ENCODE peak calls at places on chromosomes 3 and 15, in nine cellular contexts. One of them, this sample, is unnamed.

GRCh38 chr3:156171517-156172267 is 51.3 kb downstream of the KCNAB1 start:
- DNase-seq in hypothalamus: no peak
- DNase-seq in effector CD4-positive, alpha-beta T cell: no peak
- DNase-seq in NCI-H1436 treated with DMSO at 0.1 percent for 48 hours: no peak
- DNase-seq in H9: no peak
- DNase-seq in right cardiac atrium: no peak
- DNase-seq in heart right ventricle: no peak
- DNase-seq in BE2C: no peak
- DNase-seq in GM19239: no peak
- DNase-seq in this sample: no peak

GRCh38 chr3:197076446-197076845 is 46.8 kb upstream of the MELTF start:
- DNase-seq in hypothalamus: no peak
- DNase-seq in effector CD4-positive, alpha-beta T cell: no peak
- DNase-seq in NCI-H1436 treated with DMSO at 0.1 percent for 48 hours: no peak
- DNase-seq in H9: no peak
- DNase-seq in right cardiac atrium: no peak
- DNase-seq in heart right ventricle: no peak
- DNase-seq in BE2C: no peak
- DNase-seq in GM19239: no peak
- DNase-seq in this sample: no peak

GRCh38 chr15:50003786-50004334 is 115.2 kb downstream of the ATP8B4 start:
- DNase-seq in hypothalamus: peak
- DNase-seq in effector CD4-positive, alpha-beta T cell: peak
- DNase-seq in NCI-H1436 treated with DMSO at 0.1 percent for 48 hours: peak
- DNase-seq in H9: peak
- DNase-seq in right cardiac atrium: peak
- DNase-seq in heart right ventricle: peak
- DNase-seq in BE2C: peak
- DNase-seq in GM19239: peak
- DNase-seq in this sample: peak

GRCh38 chr3:62587579-62588031 is 214.3 kb upstream of the FEZF2 start:
- DNase-seq in hypothalamus: no peak
- DNase-seq in effector CD4-positive, alpha-beta T cell: no peak
- DNase-seq in NCI-H1436 treated with DMSO at 0.1 percent for 48 hours: no peak
- DNase-seq in H9: no peak
- DNase-seq in right cardiac atrium: no peak
- DNase-seq in heart right ventricle: no peak
- DNase-seq in BE2C: peak
- DNase-seq in GM19239: no peak
- DNase-seq in this sample: no peak

GRCh38 chr3:28039829-28040228 is 201.6 kb upstream of the CMC1 start:
- DNase-seq in hypothalamus: no peak
- DNase-seq in effector CD4-positive, alpha-beta T cell: no peak
- DNase-seq in NCI-H1436 treated with DMSO at 0.1 percent for 48 hours: no peak
- DNase-seq in H9: no peak
- DNase-seq in right cardiac atrium: no peak
- DNase-seq in heart right ventricle: no peak
- DNase-seq in BE2C: no peak
- DNase-seq in GM19239: no peak
- DNase-seq in this sample: no peak

GRCh38 chr15:71496336-71496955 is 313.9 kb upstream of the NR2E3 start:
- DNase-seq in hypothalamus: no peak
- DNase-seq in effector CD4-positive, alpha-beta T cell: no peak
- DNase-seq in NCI-H1436 treated with DMSO at 0.1 percent for 48 hours: no peak
- DNase-seq in H9: no peak
- DNase-seq in right cardiac atrium: no peak
- DNase-seq in heart right ventricle: no peak
- DNase-seq in BE2C: no peak
- DNase-seq in GM19239: no peak
- DNase-seq in this sample: no peak

GRCh38 chr3:164897335-164897734 is 181.0 kb downstream of the SI start:
- DNase-seq in hypothalamus: no peak
- DNase-seq in effector CD4-positive, alpha-beta T cell: no peak
- DNase-seq in NCI-H1436 treated with DMSO at 0.1 percent for 48 hours: no peak
- DNase-seq in H9: no peak
- DNase-seq in right cardiac atrium: no peak
- DNase-seq in heart right ventricle: no peak
- DNase-seq in BE2C: no peak
- DNase-seq in GM19239: no peak
- DNase-seq in this sample: no peak

GRCh38 chr15:55164284-55164683 is 32.5 kb downstream of the RSL24D1 start:
- DNase-seq in hypothalamus: no peak
- DNase-seq in effector CD4-positive, alpha-beta T cell: no peak
- DNase-seq in NCI-H1436 treated with DMSO at 0.1 percent for 48 hours: no peak
- DNase-seq in H9: no peak
- DNase-seq in right cardiac atrium: peak
- DNase-seq in heart right ventricle: no peak
- DNase-seq in BE2C: no peak
- DNase-seq in GM19239: no peak
- DNase-seq in this sample: no peak

GRCh38 chr3:64163755-64164148 is 61.5 kb downstream of the PRICKLE2 start:
- DNase-seq in hypothalamus: no peak
- DNase-seq in effector CD4-positive, alpha-beta T cell: no peak
- DNase-seq in NCI-H1436 treated with DMSO at 0.1 percent for 48 hours: no peak
- DNase-seq in H9: no peak
- DNase-seq in right cardiac atrium: no peak
- DNase-seq in heart right ventricle: no peak
- DNase-seq in BE2C: no peak
- DNase-seq in GM19239: no peak
- DNase-seq in this sample: no peak

GRCh38 chr3:194989251-194989650 is 281.7 kb downstream of the XXYLT1 start:
- DNase-seq in hypothalamus: no peak
- DNase-seq in effector CD4-positive, alpha-beta T cell: no peak
- DNase-seq in NCI-H1436 treated with DMSO at 0.1 percent for 48 hours: no peak
- DNase-seq in H9: no peak
- DNase-seq in right cardiac atrium: no peak
- DNase-seq in heart right ventricle: no peak
- DNase-seq in BE2C: no peak
- DNase-seq in GM19239: no peak
- DNase-seq in this sample: no peak

GRCh38 chr3:33936171-33936920 is 137.9 kb downstream of the PDCD6IP start:
- DNase-seq in hypothalamus: no peak
- DNase-seq in effector CD4-positive, alpha-beta T cell: no peak
- DNase-seq in NCI-H1436 treated with DMSO at 0.1 percent for 48 hours: no peak
- DNase-seq in H9: no peak
- DNase-seq in right cardiac atrium: no peak
- DNase-seq in heart right ventricle: no peak
- DNase-seq in BE2C: no peak
- DNase-seq in GM19239: no peak
- DNase-seq in this sample: no peak

GRCh38 chr15:92958105-92958504 is 58.0 kb downstream of the CHD2 start:
- DNase-seq in hypothalamus: no peak
- DNase-seq in effector CD4-positive, alpha-beta T cell: peak
- DNase-seq in NCI-H1436 treated with DMSO at 0.1 percent for 48 hours: no peak
- DNase-seq in H9: no peak
- DNase-seq in right cardiac atrium: no peak
- DNase-seq in heart right ventricle: no peak
- DNase-seq in BE2C: no peak
- DNase-seq in GM19239: no peak
- DNase-seq in this sample: no peak

GRCh38 chr3:138348950-138349739 is 766 bp downstream of the MRAS start:
- DNase-seq in hypothalamus: no peak
- DNase-seq in effector CD4-positive, alpha-beta T cell: no peak
- DNase-seq in NCI-H1436 treated with DMSO at 0.1 percent for 48 hours: no peak
- DNase-seq in H9: peak
- DNase-seq in right cardiac atrium: peak
- DNase-seq in heart right ventricle: no peak
- DNase-seq in BE2C: no peak
- DNase-seq in GM19239: no peak
- DNase-seq in this sample: peak

GRCh38 chr3:46284981-46285683 is 42.9 kb downstream of the CCR3 start:
- DNase-seq in hypothalamus: no peak
- DNase-seq in effector CD4-positive, alpha-beta T cell: no peak
- DNase-seq in NCI-H1436 treated with DMSO at 0.1 percent for 48 hours: no peak
- DNase-seq in H9: no peak
- DNase-seq in right cardiac atrium: no peak
- DNase-seq in heart right ventricle: no peak
- DNase-seq in BE2C: no peak
- DNase-seq in GM19239: no peak
- DNase-seq in this sample: no peak

GRCh38 chr3:43366466-43366865 is 80.1 kb downstream of the SNRK start:
- DNase-seq in hypothalamus: no peak
- DNase-seq in effector CD4-positive, alpha-beta T cell: no peak
- DNase-seq in NCI-H1436 treated with DMSO at 0.1 percent for 48 hours: no peak
- DNase-seq in H9: no peak
- DNase-seq in right cardiac atrium: peak
- DNase-seq in heart right ventricle: peak
- DNase-seq in BE2C: no peak
- DNase-seq in GM19239: no peak
- DNase-seq in this sample: no peak

GRCh38 chr3:101091489-101091888 is 98.3 kb upstream of the ABI3BP start:
- DNase-seq in hypothalamus: no peak
- DNase-seq in effector CD4-positive, alpha-beta T cell: no peak
- DNase-seq in NCI-H1436 treated with DMSO at 0.1 percent for 48 hours: no peak
- DNase-seq in H9: peak
- DNase-seq in right cardiac atrium: no peak
- DNase-seq in heart right ventricle: no peak
- DNase-seq in BE2C: no peak
- DNase-seq in GM19239: no peak
- DNase-seq in this sample: no peak

GRCh38 chr3:54822206-54822605 is 105.7 kb downstream of the LRTM1 start:
- DNase-seq in hypothalamus: peak
- DNase-seq in effector CD4-positive, alpha-beta T cell: no peak
- DNase-seq in NCI-H1436 treated with DMSO at 0.1 percent for 48 hours: peak
- DNase-seq in H9: no peak
- DNase-seq in right cardiac atrium: no peak
- DNase-seq in heart right ventricle: no peak
- DNase-seq in BE2C: no peak
- DNase-seq in GM19239: no peak
- DNase-seq in this sample: no peak

GRCh38 chr3:128494152-128494650 is 1.2 kb upstream of the GATA2 start:
- DNase-seq in hypothalamus: no peak
- DNase-seq in effector CD4-positive, alpha-beta T cell: no peak
- DNase-seq in NCI-H1436 treated with DMSO at 0.1 percent for 48 hours: no peak
- DNase-seq in H9: no peak
- DNase-seq in right cardiac atrium: no peak
- DNase-seq in heart right ventricle: no peak
- DNase-seq in BE2C: no peak
- DNase-seq in GM19239: no peak
- DNase-seq in this sample: no peak

GRCh38 chr3:117761992-117762944 is 1052.7 kb downstream of the TUSC7 start:
- DNase-seq in hypothalamus: peak
- DNase-seq in effector CD4-positive, alpha-beta T cell: no peak
- DNase-seq in NCI-H1436 treated with DMSO at 0.1 percent for 48 hours: no peak
- DNase-seq in H9: no peak
- DNase-seq in right cardiac atrium: no peak
- DNase-seq in heart right ventricle: no peak
- DNase-seq in BE2C: peak
- DNase-seq in GM19239: no peak
- DNase-seq in this sample: no peak

GRCh38 chr3:61848885-61849284 is 287.5 kb downstream of the PTPRG start:
- DNase-seq in hypothalamus: no peak
- DNase-seq in effector CD4-positive, alpha-beta T cell: no peak
- DNase-seq in NCI-H1436 treated with DMSO at 0.1 percent for 48 hours: no peak
- DNase-seq in H9: no peak
- DNase-seq in right cardiac atrium: no peak
- DNase-seq in heart right ventricle: no peak
- DNase-seq in BE2C: no peak
- DNase-seq in GM19239: no peak
- DNase-seq in this sample: no peak

GRCh38 chr3:127385540-127385870 is 97.7 kb upstream of the PRR20G start:
- DNase-seq in hypothalamus: no peak
- DNase-seq in effector CD4-positive, alpha-beta T cell: no peak
- DNase-seq in NCI-H1436 treated with DMSO at 0.1 percent for 48 hours: no peak
- DNase-seq in H9: no peak
- DNase-seq in right cardiac atrium: no peak
- DNase-seq in heart right ventricle: no peak
- DNase-seq in BE2C: no peak
- DNase-seq in GM19239: no peak
- DNase-seq in this sample: peak

GRCh38 chr3:157275832-157276231 is 115.9 kb upstream of the CCNL1 start:
- DNase-seq in hypothalamus: no peak
- DNase-seq in effector CD4-positive, alpha-beta T cell: no peak
- DNase-seq in NCI-H1436 treated with DMSO at 0.1 percent for 48 hours: no peak
- DNase-seq in H9: no peak
- DNase-seq in right cardiac atrium: no peak
- DNase-seq in heart right ventricle: no peak
- DNase-seq in BE2C: no peak
- DNase-seq in GM19239: no peak
- DNase-seq in this sample: no peak

GRCh38 chr3:17865626-17866025 is 123.2 kb upstream of the TBC1D5 start:
- DNase-seq in hypothalamus: no peak
- DNase-seq in effector CD4-positive, alpha-beta T cell: no peak
- DNase-seq in NCI-H1436 treated with DMSO at 0.1 percent for 48 hours: no peak
- DNase-seq in H9: no peak
- DNase-seq in right cardiac atrium: no peak
- DNase-seq in heart right ventricle: no peak
- DNase-seq in BE2C: no peak
- DNase-seq in GM19239: no peak
- DNase-seq in this sample: no peak

GRCh38 chr3:82157952-82158351 is 396.5 kb upstream of the GBE1 start:
- DNase-seq in hypothalamus: no peak
- DNase-seq in effector CD4-positive, alpha-beta T cell: no peak
- DNase-seq in NCI-H1436 treated with DMSO at 0.1 percent for 48 hours: no peak
- DNase-seq in H9: no peak
- DNase-seq in right cardiac atrium: no peak
- DNase-seq in heart right ventricle: no peak
- DNase-seq in BE2C: no peak
- DNase-seq in GM19239: no peak
- DNase-seq in this sample: no peak

This sample was measured in mesenteric fat pad.